ENCODE peak calls at places on chromosomes 2 and 18, in nine cellular contexts. One of them, this sample, is unnamed.

GRCh38 chr2:184814428-184814827 is 216.1 kb downstream of the ZNF804A start:
- DNase-seq in NCI-H1694: no peak
- DNase-seq in colonic mucosa: no peak
- DNase-seq in IMR-90: no peak
- DNase-seq in EL: no peak
- DNase-seq in GM04504: no peak
- DNase-seq in heart left ventricle: no peak
- DNase-seq in GM19239: no peak
- DNase-seq in effector memory CD8-positive, alpha-beta T cell: no peak
- DNase-seq in this sample: no peak

GRCh38 chr18:28735731-28736130 is 558.8 kb upstream of the CDH2 start:
- DNase-seq in NCI-H1694: no peak
- DNase-seq in IMR-90: peak; percentile 89
- DNase-seq in GM04504: peak; percentile 60
- DNase-seq in EL: peak; percentile 78
- DNase-seq in colonic mucosa: no peak
- DNase-seq in effector memory CD8-positive, alpha-beta T cell: no peak
- DNase-seq in GM19239: no peak
- DNase-seq in heart left ventricle: no peak
- DNase-seq in this sample: no peak

GRCh38 chr18:9827856-9828793 is 57.6 kb upstream of the TXNDC2 start:
- DNase-seq in colonic mucosa: peak; percentile 52
- DNase-seq in heart left ventricle: no peak
- DNase-seq in NCI-H1694: no peak
- DNase-seq in effector memory CD8-positive, alpha-beta T cell: no peak
- DNase-seq in GM04504: peak; percentile 97
- DNase-seq in IMR-90: peak; percentile 100
- DNase-seq in EL: peak; percentile 99
- DNase-seq in GM19239: no peak
- DNase-seq in this sample: no peak

GRCh38 chr2:229920011-229920781 is 1.6 kb downstream of the TRIP12 start:
- DNase-seq in GM19239: no peak
- DNase-seq in GM04504: no peak
- DNase-seq in NCI-H1694: no peak
- DNase-seq in IMR-90: no peak
- DNase-seq in effector memory CD8-positive, alpha-beta T cell: peak; percentile 55
- DNase-seq in EL: peak; percentile 20
- DNase-seq in colonic mucosa: peak; percentile 35
- DNase-seq in heart left ventricle: no peak
- DNase-seq in this sample: peak; percentile 16

GRCh38 chr18:39846277-39846676 is 2108.8 kb upstream of the PIK3C3 start:
- DNase-seq in GM19239: no peak
- DNase-seq in effector memory CD8-positive, alpha-beta T cell: no peak
- DNase-seq in EL: no peak
- DNase-seq in IMR-90: peak; percentile 19
- DNase-seq in GM04504: no peak
- DNase-seq in heart left ventricle: peak; percentile 25
- DNase-seq in NCI-H1694: no peak
- DNase-seq in colonic mucosa: peak; percentile 20
- DNase-seq in this sample: no peak

GRCh38 chr2:221104391-221104811 is 467.7 kb downstream of the EPHA4 start:
- DNase-seq in colonic mucosa: peak; percentile 31
- DNase-seq in GM04504: peak; percentile 32
- DNase-seq in IMR-90: peak; percentile 64
- DNase-seq in EL: no peak
- DNase-seq in GM19239: no peak
- DNase-seq in effector memory CD8-positive, alpha-beta T cell: no peak
- DNase-seq in NCI-H1694: peak; percentile 76
- DNase-seq in heart left ventricle: peak; percentile 86
- DNase-seq in this sample: no peak

GRCh38 chr18:23935804-23936203 is 78.8 kb upstream of the TTC39C start:
- DNase-seq in GM19239: no peak
- DNase-seq in effector memory CD8-positive, alpha-beta T cell: peak; percentile 33
- DNase-seq in IMR-90: no peak
- DNase-seq in EL: no peak
- DNase-seq in heart left ventricle: no peak
- DNase-seq in NCI-H1694: no peak
- DNase-seq in GM04504: no peak
- DNase-seq in colonic mucosa: no peak
- DNase-seq in this sample: no peak

GRCh38 chr2:55163895-55164509 is 68.1 kb downstream of the CLHC1 start:
- DNase-seq in effector memory CD8-positive, alpha-beta T cell: no peak
- DNase-seq in EL: no peak
- DNase-seq in GM04504: no peak
- DNase-seq in IMR-90: no peak
- DNase-seq in colonic mucosa: no peak
- DNase-seq in GM19239: no peak
- DNase-seq in heart left ventricle: no peak
- DNase-seq in NCI-H1694: no peak
- DNase-seq in this sample: no peak

GRCh38 chr2:121210691-121211090 is 74.3 kb downstream of the TFCP2L1 start:
- DNase-seq in effector memory CD8-positive, alpha-beta T cell: no peak
- DNase-seq in NCI-H1694: no peak
- DNase-seq in GM19239: no peak
- DNase-seq in EL: no peak
- DNase-seq in colonic mucosa: peak; percentile 92
- DNase-seq in heart left ventricle: no peak
- DNase-seq in IMR-90: no peak
- DNase-seq in GM04504: no peak
- DNase-seq in this sample: no peak

GRCh38 chr2:111946294-111947114 is 48.1 kb downstream of the MERTK start:
- DNase-seq in GM04504: peak; percentile 55
- DNase-seq in IMR-90: peak; percentile 97
- DNase-seq in effector memory CD8-positive, alpha-beta T cell: no peak
- DNase-seq in NCI-H1694: no peak
- DNase-seq in heart left ventricle: peak; percentile 35
- DNase-seq in EL: peak; percentile 77
- DNase-seq in GM19239: no peak
- DNase-seq in colonic mucosa: peak; percentile 70
- DNase-seq in this sample: no peak

GRCh38 chr2:45302011-45302325 is 292.7 kb upstream of the SIX2 start:
- DNase-seq in effector memory CD8-positive, alpha-beta T cell: no peak
- DNase-seq in EL: no peak
- DNase-seq in IMR-90: no peak
- DNase-seq in GM04504: no peak
- DNase-seq in colonic mucosa: no peak
- DNase-seq in GM19239: no peak
- DNase-seq in heart left ventricle: no peak
- DNase-seq in NCI-H1694: no peak
- DNase-seq in this sample: no peak

GRCh38 chr2:10935953-10936942 is 24.5 kb downstream of the KCNF1 start:
- DNase-seq in GM04504: peak; percentile 93
- DNase-seq in IMR-90: peak; percentile 100
- DNase-seq in EL: peak; percentile 99
- DNase-seq in heart left ventricle: no peak
- DNase-seq in NCI-H1694: no peak
- DNase-seq in colonic mucosa: no peak
- DNase-seq in effector memory CD8-positive, alpha-beta T cell: no peak
- DNase-seq in GM19239: no peak
- DNase-seq in this sample: no peak

GRCh38 chr2:198280145-198280544 is 475.8 kb downstream of the PLCL1 start:
- DNase-seq in colonic mucosa: no peak
- DNase-seq in effector memory CD8-positive, alpha-beta T cell: no peak
- DNase-seq in GM19239: no peak
- DNase-seq in EL: no peak
- DNase-seq in heart left ventricle: no peak
- DNase-seq in IMR-90: no peak
- DNase-seq in NCI-H1694: no peak
- DNase-seq in GM04504: no peak
- DNase-seq in this sample: no peak

This sample was measured in naive B cell.